ENCODE peak calls at places on chromosomes 5 and 9, in nine cellular contexts. One of them, this sample, is unnamed. For H3K4me1, the result is how much of the 10 kb centered on the place peaks cover.

GRCh38 chr9:121564861-121565260 is 65.2 kb upstream of the GGTA1 start:
- DNase-seq in GM23248: peak
- DNase-seq in prostate gland: no peak
- DNase-seq in heart right ventricle: no peak
- DNase-seq in CD8-positive, alpha-beta T cell: no peak
- DNase-seq in fibroblast of lung: no peak
- DNase-seq in A549: no peak
- DNase-seq in ovary: no peak
- DNase-seq in tibial artery: no peak
- DNase-seq in this sample: peak

GRCh38 chr9:111029260-111029659 is 9.0 kb downstream of the LPAR1 start:
- DNase-seq in GM23248: no peak
- DNase-seq in prostate gland: no peak
- DNase-seq in heart right ventricle: no peak
- DNase-seq in CD8-positive, alpha-beta T cell: no peak
- DNase-seq in fibroblast of lung: no peak
- DNase-seq in A549: no peak
- DNase-seq in ovary: no peak
- DNase-seq in tibial artery: no peak
- DNase-seq in this sample: no peak

GRCh38 chr5:50889790-50890189 is 223.4 kb downstream of the PARP8 start:
- DNase-seq in GM23248: peak
- DNase-seq in prostate gland: no peak
- DNase-seq in heart right ventricle: no peak
- DNase-seq in CD8-positive, alpha-beta T cell: no peak
- DNase-seq in fibroblast of lung: no peak
- DNase-seq in A549: no peak
- DNase-seq in ovary: no peak
- DNase-seq in tibial artery: no peak
- DNase-seq in this sample: peak

GRCh38 chr5:2883771-2884170 is 132.3 kb upstream of the IRX2 start:
- DNase-seq in GM23248: no peak
- DNase-seq in prostate gland: no peak
- DNase-seq in heart right ventricle: no peak
- DNase-seq in CD8-positive, alpha-beta T cell: no peak
- DNase-seq in fibroblast of lung: no peak
- DNase-seq in A549: no peak
- DNase-seq in ovary: no peak
- DNase-seq in tibial artery: peak
- DNase-seq in this sample: no peak

GRCh38 chr5:17050236-17050635 is 114.1 kb upstream of the MYO10 start:
- DNase-seq in GM23248: no peak
- DNase-seq in prostate gland: no peak
- DNase-seq in heart right ventricle: no peak
- DNase-seq in CD8-positive, alpha-beta T cell: no peak
- DNase-seq in fibroblast of lung: no peak
- DNase-seq in A549: no peak
- DNase-seq in ovary: no peak
- DNase-seq in tibial artery: no peak
- DNase-seq in this sample: no peak

GRCh38 chr9:120730661-120731514 is 16.6 kb upstream of the MEGF9 start:
- DNase-seq in GM23248: peak
- DNase-seq in prostate gland: no peak
- DNase-seq in heart right ventricle: peak
- DNase-seq in CD8-positive, alpha-beta T cell: no peak
- DNase-seq in fibroblast of lung: peak
- DNase-seq in A549: no peak
- DNase-seq in ovary: no peak
- DNase-seq in tibial artery: peak
- DNase-seq in this sample: peak

GRCh38 chr9:4038182-4038723 is 261.6 kb downstream of the GLIS3 start:
- DNase-seq in GM23248: peak
- DNase-seq in prostate gland: no peak
- DNase-seq in heart right ventricle: no peak
- DNase-seq in CD8-positive, alpha-beta T cell: no peak
- DNase-seq in fibroblast of lung: peak
- DNase-seq in A549: no peak
- DNase-seq in ovary: no peak
- DNase-seq in tibial artery: no peak
- DNase-seq in this sample: peak

GRCh38 chr9:131254107-131254491 is 22.2 kb downstream of the FAM78A start:
- DNase-seq in GM23248: no peak
- DNase-seq in prostate gland: no peak
- DNase-seq in heart right ventricle: peak
- DNase-seq in CD8-positive, alpha-beta T cell: no peak
- DNase-seq in fibroblast of lung: no peak
- DNase-seq in A549: no peak
- DNase-seq in ovary: no peak
- DNase-seq in tibial artery: no peak
- DNase-seq in this sample: no peak

GRCh38 chr5:111002036-111002435 is 69.5 kb upstream of the TSLP start:
- DNase-seq in GM23248: no peak
- DNase-seq in prostate gland: no peak
- DNase-seq in heart right ventricle: no peak
- DNase-seq in CD8-positive, alpha-beta T cell: no peak
- DNase-seq in fibroblast of lung: no peak
- DNase-seq in A549: no peak
- DNase-seq in ovary: no peak
- DNase-seq in tibial artery: no peak
- DNase-seq in this sample: no peak

GRCh38 chr9:116461632-116462031 is 225.5 kb upstream of the TRIM32 start:
- DNase-seq in GM23248: no peak
- DNase-seq in prostate gland: no peak
- DNase-seq in heart right ventricle: no peak
- DNase-seq in CD8-positive, alpha-beta T cell: no peak
- DNase-seq in fibroblast of lung: no peak
- DNase-seq in A549: no peak
- DNase-seq in ovary: no peak
- DNase-seq in tibial artery: no peak
- DNase-seq in this sample: no peak

GRCh38 chr5:41852293-41852692 is 17.9 kb downstream of the OXCT1 start:
- DNase-seq in GM23248: no peak
- DNase-seq in prostate gland: no peak
- DNase-seq in heart right ventricle: no peak
- DNase-seq in CD8-positive, alpha-beta T cell: no peak
- DNase-seq in fibroblast of lung: no peak
- DNase-seq in A549: no peak
- DNase-seq in ovary: no peak
- DNase-seq in tibial artery: no peak
- DNase-seq in this sample: no peak

GRCh38 chr5:41848983-41849382 is 21.2 kb downstream of the OXCT1 start:
- DNase-seq in GM23248: no peak
- DNase-seq in prostate gland: no peak
- DNase-seq in heart right ventricle: no peak
- DNase-seq in CD8-positive, alpha-beta T cell: no peak
- DNase-seq in fibroblast of lung: no peak
- DNase-seq in A549: no peak
- DNase-seq in ovary: no peak
- DNase-seq in tibial artery: no peak
- DNase-seq in this sample: no peak

GRCh38 chr5:41856644-41857491 is 13.4 kb downstream of the OXCT1 start:
- DNase-seq in GM23248: peak
- DNase-seq in prostate gland: peak
- DNase-seq in heart right ventricle: peak
- DNase-seq in CD8-positive, alpha-beta T cell: peak
- DNase-seq in fibroblast of lung: peak
- DNase-seq in A549: peak
- DNase-seq in ovary: peak
- DNase-seq in tibial artery: no peak
- DNase-seq in this sample: peak

DNA sequence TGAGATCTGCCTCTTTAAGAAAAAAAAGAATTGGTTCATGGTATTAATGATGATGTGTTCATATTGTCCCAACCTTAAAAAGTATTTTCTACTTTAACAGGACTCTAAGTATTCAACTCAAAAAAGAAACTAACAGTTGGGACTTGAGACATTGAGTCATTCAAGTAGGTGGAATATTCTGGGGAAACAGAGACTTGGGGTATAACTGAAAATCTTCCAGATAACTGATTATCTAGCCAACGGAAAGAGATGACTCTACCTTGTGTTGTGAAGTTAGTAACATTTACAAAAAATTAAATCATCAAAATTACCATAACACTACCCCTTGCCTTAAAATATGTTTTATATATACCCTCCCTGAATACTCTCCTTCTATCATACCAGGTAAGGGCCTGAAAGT is 19.1 kb downstream of the OXCT1 start:
- DNase-seq in GM23248: no peak
- DNase-seq in prostate gland: no peak
- DNase-seq in heart right ventricle: no peak
- DNase-seq in CD8-positive, alpha-beta T cell: no peak
- DNase-seq in fibroblast of lung: no peak
- DNase-seq in A549: no peak
- DNase-seq in ovary: no peak
- DNase-seq in tibial artery: no peak
- DNase-seq in this sample: no peak
- H3K4me1 ChIP-seq in GM23248: under half
- H3K4me1 ChIP-seq in prostate gland: under half
- H3K4me1 ChIP-seq in heart right ventricle: under half
- H3K4me1 ChIP-seq in CD8-positive, alpha-beta T cell: under half
- H3K4me1 ChIP-seq in fibroblast of lung: under half
- H3K4me1 ChIP-seq in A549: under half
- H3K4me1 ChIP-seq in ovary: under half
- H3K4me1 ChIP-seq in tibial artery: under half
- H3K4me1 ChIP-seq in this sample: under half

GRCh38 chr5:30994170-30994569 is 199.3 kb upstream of the CDH6 start:
- DNase-seq in GM23248: no peak
- DNase-seq in prostate gland: no peak
- DNase-seq in heart right ventricle: no peak
- DNase-seq in CD8-positive, alpha-beta T cell: no peak
- DNase-seq in fibroblast of lung: no peak
- DNase-seq in A549: no peak
- DNase-seq in ovary: no peak
- DNase-seq in tibial artery: no peak
- DNase-seq in this sample: no peak
- H3K27ac ChIP-seq in GM23248: no peak
- H3K27ac ChIP-seq in prostate gland: no peak
- H3K27ac ChIP-seq in heart right ventricle: no peak
- H3K27ac ChIP-seq in CD8-positive, alpha-beta T cell: no peak
- H3K27ac ChIP-seq in fibroblast of lung: no peak
- H3K27ac ChIP-seq in A549: no peak
- H3K27ac ChIP-seq in ovary: no peak
- H3K27ac ChIP-seq in tibial artery: no peak
- H3K27ac ChIP-seq in this sample: no peak

GRCh38 chr9:128633057-128633456 is 23.6 kb downstream of the DYNC2I2 start:
- DNase-seq in GM23248: no peak
- DNase-seq in prostate gland: no peak
- DNase-seq in heart right ventricle: no peak
- DNase-seq in CD8-positive, alpha-beta T cell: no peak
- DNase-seq in fibroblast of lung: no peak
- DNase-seq in A549: no peak
- DNase-seq in ovary: no peak
- DNase-seq in tibial artery: no peak
- DNase-seq in this sample: no peak
- H3K4me1 ChIP-seq in GM23248: under half
- H3K4me1 ChIP-seq in prostate gland: under half
- H3K4me1 ChIP-seq in heart right ventricle: under half
- H3K4me1 ChIP-seq in CD8-positive, alpha-beta T cell: under half
- H3K4me1 ChIP-seq in fibroblast of lung: under half
- H3K4me1 ChIP-seq in A549: half or more
- H3K4me1 ChIP-seq in ovary: under half
- H3K4me1 ChIP-seq in tibial artery: under half
- H3K4me1 ChIP-seq in this sample: under half

DNA sequence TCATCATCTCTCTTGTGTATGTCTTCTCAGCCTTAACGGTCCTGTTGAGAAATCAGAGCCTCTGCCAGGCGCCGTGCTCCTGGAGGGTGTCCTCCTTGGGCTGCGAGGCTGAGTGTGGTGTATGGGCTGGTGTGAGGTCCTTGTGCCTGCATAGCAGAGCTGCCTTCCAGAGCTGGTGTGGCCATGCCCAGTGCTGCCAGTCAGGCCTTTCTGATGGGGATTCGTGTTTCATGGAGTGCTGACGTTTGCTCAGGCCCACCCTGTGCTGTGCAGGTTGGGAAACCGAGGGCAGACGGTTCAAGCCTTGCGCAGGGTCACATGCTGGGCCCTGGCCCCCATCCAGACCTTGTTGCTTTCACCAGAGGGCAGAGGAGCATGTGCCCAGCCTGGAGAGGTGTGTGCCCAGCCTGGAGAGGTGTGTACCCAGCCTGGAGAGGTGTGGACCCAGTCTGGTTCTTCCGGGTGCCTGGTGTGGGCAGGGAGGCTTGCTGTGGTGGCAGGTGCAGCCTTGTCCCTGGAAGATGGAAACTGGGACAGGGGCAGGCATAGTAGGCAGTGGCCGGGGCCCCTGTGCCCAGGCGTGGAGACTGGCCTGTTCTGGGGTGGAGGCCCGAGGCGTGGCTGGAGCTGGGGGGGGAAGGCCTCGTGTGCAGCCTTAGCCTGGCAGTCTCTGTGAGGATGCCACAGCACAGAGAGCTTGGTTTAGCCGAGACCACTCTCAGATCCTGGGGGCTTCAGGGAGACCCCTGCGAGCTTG is 84.0 kb downstream of the RXRA start:
- DNase-seq in GM23248: no peak
- DNase-seq in prostate gland: no peak
- DNase-seq in heart right ventricle: no peak
- DNase-seq in CD8-positive, alpha-beta T cell: no peak
- DNase-seq in fibroblast of lung: no peak
- DNase-seq in A549: peak
- DNase-seq in ovary: no peak
- DNase-seq in tibial artery: no peak
- DNase-seq in this sample: no peak
- H3K27ac ChIP-seq in GM23248: no peak
- H3K27ac ChIP-seq in prostate gland: no peak
- H3K27ac ChIP-seq in heart right ventricle: peak
- H3K27ac ChIP-seq in CD8-positive, alpha-beta T cell: no peak
- H3K27ac ChIP-seq in fibroblast of lung: no peak
- H3K27ac ChIP-seq in A549: peak
- H3K27ac ChIP-seq in ovary: no peak
- H3K27ac ChIP-seq in tibial artery: peak
- H3K27ac ChIP-seq in this sample: no peak

GRCh38 chr5:151233576-151234202 is 9.8 kb upstream of the CCDC69 start:
- DNase-seq in GM23248: no peak
- DNase-seq in prostate gland: no peak
- DNase-seq in heart right ventricle: no peak
- DNase-seq in CD8-positive, alpha-beta T cell: no peak
- DNase-seq in fibroblast of lung: no peak
- DNase-seq in A549: no peak
- DNase-seq in ovary: no peak
- DNase-seq in tibial artery: no peak
- DNase-seq in this sample: no peak
- H3K4me1 ChIP-seq in GM23248: under half
- H3K4me1 ChIP-seq in prostate gland: under half
- H3K4me1 ChIP-seq in heart right ventricle: under half
- H3K4me1 ChIP-seq in CD8-positive, alpha-beta T cell: under half
- H3K4me1 ChIP-seq in fibroblast of lung: under half
- H3K4me1 ChIP-seq in A549: under half
- H3K4me1 ChIP-seq in ovary: under half
- H3K4me1 ChIP-seq in tibial artery: under half
- H3K4me1 ChIP-seq in this sample: under half

GRCh38 chr5:119339344-119339743 is 16.5 kb upstream of the TNFAIP8 start:
- DNase-seq in GM23248: no peak
- DNase-seq in prostate gland: no peak
- DNase-seq in heart right ventricle: no peak
- DNase-seq in CD8-positive, alpha-beta T cell: no peak
- DNase-seq in fibroblast of lung: no peak
- DNase-seq in A549: no peak
- DNase-seq in ovary: no peak
- DNase-seq in tibial artery: no peak
- DNase-seq in this sample: no peak
- H3K27ac ChIP-seq in GM23248: no peak
- H3K27ac ChIP-seq in prostate gland: no peak
- H3K27ac ChIP-seq in heart right ventricle: no peak
- H3K27ac ChIP-seq in CD8-positive, alpha-beta T cell: no peak
- H3K27ac ChIP-seq in fibroblast of lung: no peak
- H3K27ac ChIP-seq in A549: no peak
- H3K27ac ChIP-seq in ovary: no peak
- H3K27ac ChIP-seq in tibial artery: no peak
- H3K27ac ChIP-seq in this sample: no peak

This sample was measured in foreskin keratinocyte.